ENCODE peak calls at places on chromosomes 13 and 19, in ten cellular contexts. M is upper lobe of right lung; E is mammary epithelial cell; K is effector memory CD4-positive, alpha-beta T cell; T is coronary artery; W is AG10803; L is uterus; Y is neuronal stem cell; H is bronchial epithelial cell; C is aorta. Q is an unnamed sample.

GRCh38 chr13:21663197-21663596 is 7.7 kb upstream of the FGF9 start:
- DNase-seq in M (no peak), E (peak; percentile 63), K (no peak), T (no peak), W (no peak), L (no peak), Y (no peak), H (peak; percentile 73), C (no peak), Q (no peak)

GRCh38 chr19:17513801-17514200 is 2.4 kb downstream of the PGLS start:
- DNase-seq in M (no peak), E (peak; percentile 70), K (no peak), T (no peak), W (peak; percentile 42), L (no peak), Y (no peak), H (no peak), C (no peak), Q (no peak)

GRCh38 chr13:106815545-106815944 is 247.6 kb upstream of the ARGLU1 start:
- DNase-seq in M (no peak), E (no peak), K (no peak), T (no peak), W (no peak), L (no peak), Y (no peak), H (no peak), C (no peak), Q (no peak)

GRCh38 chr19:48970923-48971395 is 5.8 kb downstream of the FTL start:
- DNase-seq in M (peak; percentile 92), E (no peak), K (peak; percentile 66), T (no peak), W (peak; percentile 66), L (peak; percentile 81), Y (peak; percentile 82), H (peak; percentile 46), C (peak; percentile 91), Q (no peak)

GRCh38 chr13:43357435-43358065 is 334.2 kb downstream of the DNAJC15 start:
- DNase-seq in M (no peak), E (no peak), K (no peak), T (no peak), W (no peak), L (no peak), Y (no peak), H (no peak), C (no peak), Q (no peak)

GRCh38 chr19:55590621-55591020 is 8.7 kb downstream of the FIZ1 start:
- DNase-seq in M (no peak), E (no peak), K (no peak), T (no peak), W (no peak), L (no peak), Y (no peak), H (no peak), C (no peak), Q (no peak)

GRCh38 chr19:54162241-54162805 is 2.8 kb upstream of the LENG1 start:
- DNase-seq in M (peak; percentile 93), E (peak; percentile 42), K (peak; percentile 76), T (peak; percentile 88), W (peak; percentile 67), L (peak; percentile 89), Y (no peak), H (peak; percentile 45), C (peak; percentile 89), Q (no peak)

GRCh38 chr19:15128162-15128770 is 21.1 kb downstream of the SYDE1 start:
- DNase-seq in M (no peak), E (no peak), K (no peak), T (no peak), W (no peak), L (no peak), Y (no peak), H (no peak), C (no peak), Q (no peak)

GRCh38 chr13:59247166-59247565 is 916.6 kb downstream of the DIAPH3 start:
- DNase-seq in M (peak; percentile 48), E (no peak), K (no peak), T (no peak), W (no peak), L (no peak), Y (no peak), H (no peak), C (no peak), Q (no peak)

GRCh38 chr13:85798999-85799646 is at the start of gene SLITRK6:
- DNase-seq in M (no peak), E (peak; percentile 94), K (no peak), T (no peak), W (no peak), L (no peak), Y (peak; percentile 58), H (peak; percentile 98), C (no peak), Q (no peak)

GRCh38 chr19:35805518-35806102 is 7.0 kb downstream of the PRODH2 start:
- DNase-seq in M (no peak), E (no peak), K (no peak), T (no peak), W (no peak), L (no peak), Y (no peak), H (no peak), C (no peak), Q (no peak)

GRCh38 chr13:109672545-109672944 is 113.8 kb downstream of the IRS2 start:
- DNase-seq in M (no peak), E (no peak), K (no peak), T (no peak), W (peak; percentile 36), L (no peak), Y (peak; percentile 82), H (no peak), C (no peak), Q (no peak)

GRCh38 chr19:38666662-38667448 is 19.4 kb downstream of the ACTN4 start:
- DNase-seq in M (no peak), E (peak; percentile 74), K (no peak), T (no peak), W (peak; percentile 87), L (no peak), Y (peak; percentile 70), H (peak; percentile 82), C (peak; percentile 76), Q (no peak)

GRCh38 chr13:26300140-26300539 is 46.2 kb downstream of the CDK8 start:
- DNase-seq in M (no peak), E (peak; percentile 70), K (no peak), T (no peak), W (peak; percentile 31), L (no peak), Y (no peak), H (peak; percentile 80), C (no peak), Q (no peak)

DNA sequence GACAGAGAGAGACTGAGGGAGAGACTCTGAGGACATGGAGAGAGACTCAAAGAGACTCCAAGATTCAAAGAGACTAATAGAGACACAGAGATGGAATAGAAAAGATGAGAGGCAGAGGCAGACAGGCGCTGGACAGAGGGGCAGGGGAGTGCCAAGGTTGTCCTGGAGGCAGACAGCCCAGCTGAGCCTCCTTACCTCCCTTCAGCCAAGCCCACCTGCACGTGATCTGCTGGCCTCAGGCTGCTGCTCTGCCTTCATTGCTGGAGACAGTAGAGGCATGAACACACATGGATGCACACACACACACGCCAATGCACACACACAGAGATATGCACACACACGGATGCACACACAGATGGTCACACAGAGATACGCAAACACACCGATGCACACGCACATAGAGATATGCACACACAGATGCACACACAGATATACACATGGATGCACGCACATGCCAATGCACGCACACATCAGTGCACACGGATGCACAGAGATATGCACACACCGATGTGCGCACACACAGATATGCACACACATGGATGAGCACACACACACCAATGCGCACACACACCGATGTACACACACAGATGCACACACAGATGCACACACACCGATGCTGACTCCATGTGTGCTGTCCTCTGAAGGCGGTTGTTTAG is 3.3 kb upstream of the F10 start:
- DNase-seq in M (no peak), E (no peak), K (no peak), T (peak; percentile 33), W (no peak), L (no peak), Y (no peak), H (no peak), C (no peak), Q (no peak)
- H3K4me3 ChIP-seq in M (no peak overlapping the region), E (no peak overlapping the region), K (no peak overlapping the region), T (no peak overlapping the region), W (no peak overlapping the region), L (no peak overlapping the region), Y (peak overlapping the region; percentile 17), H (no peak overlapping the region), C (no peak overlapping the region), Q (no peak overlapping the region)

DNA sequence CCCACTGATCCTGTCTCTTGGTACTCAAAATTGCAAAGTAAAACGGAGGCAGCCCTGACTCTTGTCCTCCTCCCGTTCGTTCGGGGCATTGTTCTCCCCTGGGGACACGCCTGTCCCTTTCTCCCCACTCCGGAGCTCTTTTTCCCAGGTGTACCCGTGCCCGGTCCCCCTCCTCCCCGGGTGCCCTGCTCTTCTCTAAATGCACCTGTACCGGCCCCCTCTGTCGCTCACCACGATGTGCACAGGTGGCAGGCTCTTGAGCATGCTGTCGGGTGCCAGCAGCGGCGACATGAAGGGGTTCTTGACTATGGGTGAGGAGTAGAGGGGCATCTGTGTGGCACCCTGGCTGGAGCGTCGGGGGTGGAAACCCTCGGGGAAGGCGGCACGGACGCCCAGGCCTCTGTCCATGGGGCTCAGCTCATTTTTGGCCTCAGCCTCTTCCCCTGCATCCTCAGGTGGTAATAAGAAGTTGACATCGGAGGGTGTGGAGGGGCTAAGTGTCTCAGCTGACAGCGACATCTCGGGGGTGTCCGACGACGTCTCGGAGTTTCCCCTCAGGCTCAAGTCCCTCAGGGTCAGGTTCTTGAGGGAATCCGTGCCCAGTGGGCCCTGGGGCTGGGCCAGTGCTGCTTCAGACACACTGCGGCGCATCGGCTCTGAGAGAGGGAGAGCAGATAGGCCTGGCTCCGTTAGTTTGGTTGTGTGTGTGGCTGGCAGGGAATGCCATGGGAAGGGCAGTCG is 12.4 kb upstream of the CNFN start:
- DNase-seq in M (no peak), E (no peak), K (no peak), T (no peak), W (no peak), L (no peak), Y (no peak), H (no peak), C (no peak), Q (no peak)
- H3K4me3 ChIP-seq in M (peak overlapping the region; percentile 66), E (no peak overlapping the region), K (peak overlapping the region; percentile 68), T (peak overlapping the region; percentile 71), W (peak overlapping the region; percentile 69), L (peak overlapping the region; percentile 56), Y (peak overlapping the region; percentile 93), H (peak overlapping the region; percentile 44), C (no peak overlapping the region), Q (peak overlapping the region; percentile 56)

GRCh38 chr19:43564800-43565199 is 10.5 kb downstream of the XRCC1 start:
- DNase-seq in M (no peak), E (no peak), K (no peak), T (no peak), W (no peak), L (no peak), Y (no peak), H (no peak), C (no peak), Q (no peak)
- H3K4me3 ChIP-seq in M (no peak overlapping the region), E (no peak overlapping the region), K (no peak overlapping the region), T (no peak overlapping the region), W (no peak overlapping the region), L (no peak overlapping the region), Y (no peak overlapping the region), H (no peak overlapping the region), C (no peak overlapping the region), Q (no peak overlapping the region)

DNA sequence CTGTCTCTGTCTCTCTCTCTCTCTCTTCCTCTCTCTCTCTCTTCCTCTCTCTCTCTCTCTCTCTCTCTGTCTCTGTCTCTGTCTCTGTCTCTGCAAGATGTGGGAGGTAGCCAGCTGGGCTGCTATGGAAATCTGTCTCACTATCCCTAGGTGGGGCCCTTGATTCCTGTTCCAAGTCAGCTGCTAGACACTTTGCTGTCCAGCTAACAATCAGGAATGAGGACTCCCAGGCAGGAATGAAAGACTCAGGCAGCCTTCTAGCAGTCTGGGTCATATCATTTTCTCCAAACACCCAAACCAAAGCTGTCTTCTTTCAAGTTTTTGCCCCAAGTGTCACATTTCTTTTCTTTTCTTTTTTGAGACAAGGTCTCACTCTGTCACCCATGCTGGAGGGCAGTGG is 23.2 kb downstream of the CATSPERD start:
- DNase-seq in M (no peak), E (no peak), K (no peak), T (no peak), W (no peak), L (no peak), Y (no peak), H (no peak), C (no peak), Q (no peak)
- H3K4me3 ChIP-seq in M (no peak overlapping the region), E (no peak overlapping the region), K (no peak overlapping the region), T (no peak overlapping the region), W (no peak overlapping the region), L (no peak overlapping the region), Y (no peak overlapping the region), H (no peak overlapping the region), C (no peak overlapping the region), Q (no peak overlapping the region)

Q was measured in epithelial cell of proximal tubule.